ENCODE peak calls at places on chromosomes 5 and 9, in seven cellular contexts. L is pancreas, Y is cardiac muscle cell, W is stomach, E is SK-N-SH, O is uterus, U is suprapubic skin. T is an unnamed sample.

GRCh38 chr5:81482595-81482994 is 88.7 kb upstream of the ACOT12 start:
- DNase-seq in L (no peak), E (no peak), W (no peak), O (no peak), U (no peak), Y (peak), T (no peak)

GRCh38 chr5:128674837-128675446 is 136.9 kb upstream of the FBN2 start:
- DNase-seq in L (peak), E (peak), U (no peak), Y (peak), W (peak), O (no peak), T (no peak)

GRCh38 chr5:73393606-73394489 is 54.7 kb downstream of the FOXD1 start:
- DNase-seq in U (no peak), E (no peak), W (no peak), L (no peak), Y (no peak), O (no peak), T (no peak)

GRCh38 chr5:111299067-111299481 is 74.9 kb downstream of the CAMK4 start:
- DNase-seq in U (no peak), O (no peak), L (no peak), Y (peak), E (no peak), W (no peak), T (no peak)

GRCh38 chr9:96057155-96057554 is 181.7 kb downstream of the ERCC6L2 start:
- DNase-seq in L (no peak), Y (no peak), U (no peak), W (no peak), O (no peak), E (no peak), T (no peak)

GRCh38 chr9:117916291-117916690 is 212.1 kb downstream of the TLR4 start:
- DNase-seq in L (no peak), W (no peak), O (no peak), U (no peak), Y (no peak), E (no peak), T (no peak)

GRCh38 chr5:16963821-16964220 is 27.7 kb upstream of the MYO10 start:
- DNase-seq in U (no peak), W (no peak), L (no peak), O (no peak), E (no peak), Y (no peak), T (no peak)

GRCh38 chr5:52989781-52990530 is 804 bp downstream of the ITGA2 start:
- DNase-seq in O (peak), W (peak), U (peak), Y (peak), E (peak), L (peak), T (no peak)

GRCh38 chr5:30438785-30439184 is 754.7 kb upstream of the CDH6 start:
- DNase-seq in Y (no peak), E (no peak), U (no peak), W (no peak), O (no peak), L (no peak), T (no peak)

GRCh38 chr9:72149231-72149975 is at the start of gene GDA:
- DNase-seq in L (peak), Y (no peak), W (peak), U (no peak), E (no peak), O (no peak), T (no peak)

GRCh38 chr5:37717613-37718431 is 122.0 kb downstream of the GDNF start:
- DNase-seq in W (peak), E (peak), O (no peak), Y (peak), U (no peak), L (peak), T (no peak)

GRCh38 chr9:92669527-92669889 is 423 bp downstream of the IPPK start:
- DNase-seq in W (peak), U (peak), Y (no peak), O (no peak), E (peak), L (peak), T (peak)

GRCh38 chr5:21661129-21661528 is 1192.0 kb downstream of the CDH12 start:
- DNase-seq in U (no peak), E (no peak), Y (no peak), O (no peak), W (no peak), L (no peak), T (no peak)

GRCh38 chr5:21665525-21665924 is 1187.6 kb downstream of the CDH12 start:
- DNase-seq in E (no peak), U (no peak), O (no peak), Y (no peak), W (no peak), L (no peak), T (no peak)

DNA sequence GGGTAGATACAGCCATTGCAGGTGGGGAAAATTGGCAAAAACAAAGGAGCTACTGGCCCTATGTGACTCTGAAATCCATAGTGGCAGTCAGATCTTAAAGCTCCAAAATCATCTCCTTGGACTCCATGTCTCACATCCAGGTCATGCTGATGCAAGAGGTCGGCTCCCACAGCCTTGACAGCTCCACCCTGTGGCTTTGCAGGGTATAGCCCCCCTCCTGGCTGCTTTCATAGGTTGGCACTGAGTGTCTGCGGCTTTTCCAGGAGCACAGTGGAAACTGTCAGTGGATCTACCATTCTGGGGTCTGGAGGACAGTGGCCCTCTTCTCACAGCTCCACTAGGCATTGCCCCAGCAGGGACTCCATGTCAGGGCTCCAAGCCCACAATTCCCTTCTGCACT is 1190.1 kb downstream of the CDH12 start:
- DNase-seq in L (no peak), E (no peak), O (no peak), Y (no peak), U (no peak), W (no peak), T (no peak)
- TF ChIP-seq CTCF in L (no peak), E (peak), O (no peak), Y (no peak), U (no peak), W (no peak), T (no peak)

DNA sequence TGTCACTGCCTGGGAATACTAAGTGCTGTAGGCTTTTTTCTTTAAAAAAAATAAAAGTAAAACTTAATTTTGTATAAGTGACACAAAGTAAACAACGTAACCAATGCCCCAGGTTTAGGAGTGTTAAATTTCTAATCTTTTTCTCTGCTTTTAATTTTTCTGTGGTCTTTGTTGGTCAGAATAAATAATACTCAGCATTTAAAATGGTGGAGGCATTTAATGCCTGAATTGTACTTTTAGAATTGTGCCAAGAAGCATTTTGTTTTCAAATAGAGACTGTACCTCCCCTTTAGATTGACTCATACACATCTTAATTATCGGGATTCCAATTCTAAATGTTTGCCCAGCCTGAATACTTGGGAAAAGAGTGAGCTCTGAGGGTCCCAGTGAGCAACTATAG is 1.6 kb downstream of the DMXL1 start:
- DNase-seq in Y (no peak), U (no peak), O (no peak), W (no peak), L (no peak), E (no peak), T (no peak)
- H3K27ac ChIP-seq in Y (peak), U (no peak), O (no peak), W (no peak), L (no peak), E (no peak), T (no peak)

GRCh38 chr5:158895573-158895972 is 204.1 kb downstream of the EBF1 start:
- DNase-seq in U (no peak), O (no peak), E (no peak), W (no peak), Y (no peak), L (no peak), T (no peak)
- TF ChIP-seq CTCF in U (no peak), O (peak), E (no peak), W (no peak), Y (no peak), L (no peak), T (peak)

GRCh38 chr9:77907581-77907980 is 124.0 kb downstream of the GNAQ start:
- DNase-seq in U (no peak), Y (no peak), E (no peak), L (no peak), O (no peak), W (no peak), T (no peak)
- H3K27ac ChIP-seq in U (no peak), Y (no peak), E (no peak), L (no peak), O (no peak), W (no peak), T (no peak)

GRCh38 chr9:135736979-135737839 is 35.2 kb downstream of the KCNT1 start:
- DNase-seq in U (no peak), Y (no peak), O (no peak), L (no peak), E (no peak), W (no peak), T (no peak)

GRCh38 chr9:135739271-135740220 is 37.6 kb downstream of the KCNT1 start:
- DNase-seq in W (no peak), U (no peak), E (no peak), O (no peak), L (no peak), Y (no peak), T (no peak)

GRCh38 chr9:135734616-135735144 is 32.7 kb downstream of the KCNT1 start:
- DNase-seq in E (no peak), W (no peak), U (no peak), L (no peak), Y (no peak), O (no peak), T (no peak)

GRCh38 chr9:135737840-135738521 is 36.0 kb downstream of the KCNT1 start:
- DNase-seq in L (no peak), Y (no peak), O (no peak), E (no peak), W (no peak), U (no peak), T (no peak)

GRCh38 chr9:135736265-135736978 is 34.4 kb downstream of the KCNT1 start:
- DNase-seq in U (no peak), Y (no peak), O (no peak), E (peak), L (no peak), W (no peak), T (no peak)
- TF ChIP-seq CTCF in U (no peak), Y (no peak), O (no peak), E (no peak), L (no peak), W (no peak), T (no peak)

T was measured in ascending aorta.